ENCODE peak calls at places on chromosomes 5 and 9, in eight cellular contexts. V, K, P, S, T, R, E and Q are unnamed samples.

GRCh38 chr5:179607449-179607931 is 16.0 kb downstream of the HNRNPH1 start:
- DNase-seq in R (no peak), P (no peak), K (no peak), S (no peak), V (no peak), T (no peak), E (no peak), Q (no peak)

GRCh38 chr5:74798977-74799911 is 32.2 kb downstream of the NSA2 start:
- DNase-seq in S (no peak), P (no peak), T (no peak), E (no peak), R (peak), V (no peak), K (no peak), Q (no peak)

GRCh38 chr5:36965179-36965578 is 88.6 kb downstream of the NIPBL start:
- DNase-seq in R (no peak), K (no peak), T (no peak), V (no peak), S (no peak), E (no peak), P (no peak), Q (no peak)

GRCh38 chr9:35745569-35745968 is 3.5 kb downstream of the GBA2 start:
- DNase-seq in T (no peak), P (no peak), E (no peak), V (no peak), S (no peak), R (no peak), K (no peak), Q (no peak)

GRCh38 chr9:134689320-134690181 is 47.9 kb downstream of the COL5A1 start:
- DNase-seq in T (no peak), R (peak), P (peak), K (peak), V (no peak), E (peak), S (no peak), Q (peak)

GRCh38 chr5:56522169-56522568 is 289.0 kb upstream of the ANKRD55 start:
- DNase-seq in S (no peak), R (no peak), K (no peak), V (no peak), T (no peak), P (no peak), E (no peak), Q (no peak)

GRCh38 chr5:176744584-176744965 is 65.8 kb upstream of the UNC5A start:
- DNase-seq in T (no peak), K (peak), P (no peak), V (no peak), R (no peak), S (no peak), E (peak), Q (no peak)

GRCh38 chr5:72523960-72524582 is 16.9 kb upstream of the ZNF366 start:
- DNase-seq in K (peak), E (peak), V (no peak), T (peak), R (no peak), P (peak), S (no peak), Q (no peak)

GRCh38 chr5:109448838-109449237 is 39.1 kb upstream of the PJA2 start:
- DNase-seq in R (no peak), T (no peak), V (no peak), K (no peak), P (no peak), E (no peak), S (no peak), Q (no peak)

GRCh38 chr9:114400772-114401171 is 13.0 kb upstream of the AKNA start:
- DNase-seq in T (no peak), P (no peak), S (no peak), E (no peak), R (no peak), K (no peak), V (no peak), Q (no peak)

GRCh38 chr5:149526855-149527590 is 24.2 kb downstream of the CSNK1A1 start:
- DNase-seq in R (no peak), T (no peak), S (no peak), V (no peak), E (no peak), K (no peak), P (peak), Q (no peak)

GRCh38 chr5:10681605-10682428 is 79.2 kb downstream of the DAP start:
- DNase-seq in R (no peak), S (no peak), E (no peak), V (no peak), K (no peak), T (no peak), P (no peak), Q (no peak)

GRCh38 chr5:151054713-151055112 is 26.1 kb downstream of the TNIP1 start:
- DNase-seq in K (no peak), T (no peak), P (no peak), E (peak), S (no peak), V (no peak), R (no peak), Q (no peak)

GRCh38 chr5:68395844-68396523 is 180.4 kb downstream of the PIK3R1 start:
- DNase-seq in T (no peak), P (no peak), K (no peak), S (no peak), V (no peak), E (peak), R (no peak), Q (no peak)

GRCh38 chr9:98331536-98332259 is 76.2 kb upstream of the TBC1D2 start:
- DNase-seq in S (no peak), E (no peak), R (no peak), T (no peak), P (no peak), V (no peak), K (no peak), Q (no peak)

GRCh38 chr5:61301820-61302563 is 30.1 kb upstream of the ZSWIM6 start:
- DNase-seq in K (peak), E (peak), P (no peak), V (no peak), T (peak), S (no peak), R (no peak), Q (peak)

GRCh38 chr9:126117631-126118030 is 209.0 kb upstream of the MVB12B start:
- DNase-seq in R (no peak), S (no peak), P (no peak), V (no peak), T (no peak), K (no peak), E (no peak), Q (no peak)

GRCh38 chr5:123807177-123807900 is 295.4 kb downstream of the CSNK1G3 start:
- DNase-seq in P (no peak), K (peak), E (peak), R (no peak), T (no peak), S (no peak), V (no peak), Q (no peak)